ENCODE peak calls at places on chromosomes 7 and 10, in four cellular contexts. W, F, V and B are unnamed samples.

GRCh38 chr10:29446327-29446726 is 157.5 kb downstream of the LYZL1 start:
- DNase-seq in W (no peak), V (no peak), F (peak; percentile 24), B (no peak)

GRCh38 chr7:54678763-54679396 is 80.1 kb downstream of the SEC61G start:
- DNase-seq in V (no peak), W (no peak), F (no peak), B (no peak)

GRCh38 chr10:1754506-1755177 is 17.3 kb upstream of the ADARB2 start:
- DNase-seq in W (peak; percentile 35), V (no peak), F (no peak), B (no peak)

GRCh38 chr7:143892527-143893300 is 9.3 kb downstream of the TCAF1 start:
- DNase-seq in V (no peak), F (peak; percentile 43), W (no peak), B (no peak)

GRCh38 chr10:58666024-58666423 is 153.4 kb downstream of the BICC1 start:
- DNase-seq in W (no peak), F (no peak), V (no peak), B (no peak)

GRCh38 chr10:49605177-49605938 is 4.8 kb upstream of the SLC18A3 start:
- DNase-seq in F (no peak), V (no peak), W (no peak), B (no peak)

GRCh38 chr10:113515521-113516045 is 37.3 kb upstream of the HABP2 start:
- DNase-seq in F (no peak), V (no peak), W (no peak), B (no peak)

GRCh38 chr7:158646766-158647474 is 57.7 kb downstream of the NCAPG2 start:
- DNase-seq in W (peak; percentile 61), V (peak; percentile 38), F (peak; percentile 10), B (no peak)

GRCh38 chr10:119679480-119679829 is 28.3 kb downstream of the BAG3 start:
- DNase-seq in W (no peak), V (no peak), F (no peak), B (no peak)